ENCODE peak calls at places on chromosomes 1 and 21, in eight cellular contexts. One of them, this sample, is unnamed. For H3K4me1, the result is how much of the 10 kb centered on the place peaks cover.

GRCh38 chr1:110425611-110426152 is 18.2 kb upstream of the LAMTOR5 start:
- DNase-seq in gastrocnemius medialis: peak
- DNase-seq in PC-9: no peak
- DNase-seq in OCI-LY7: no peak
- DNase-seq in cardiac muscle cell: no peak
- DNase-seq in heart right ventricle: peak
- DNase-seq in DND-41: no peak
- DNase-seq in A673: no peak
- DNase-seq in this sample: peak

GRCh38 chr1:63922848-63923247 is 149.0 kb downstream of the ROR1 start:
- DNase-seq in PC-9: no peak
- DNase-seq in heart right ventricle: peak
- DNase-seq in DND-41: no peak
- DNase-seq in A673: no peak
- DNase-seq in OCI-LY7: no peak
- DNase-seq in gastrocnemius medialis: peak
- DNase-seq in cardiac muscle cell: peak
- DNase-seq in this sample: no peak

GRCh38 chr1:33231166-33231565 is 25.1 kb upstream of the ZNF362 start:
- DNase-seq in A673: no peak
- DNase-seq in DND-41: no peak
- DNase-seq in gastrocnemius medialis: no peak
- DNase-seq in PC-9: no peak
- DNase-seq in OCI-LY7: no peak
- DNase-seq in cardiac muscle cell: no peak
- DNase-seq in heart right ventricle: no peak
- DNase-seq in this sample: no peak

GRCh38 chr1:67646145-67647035 is 38.6 kb upstream of the GADD45A start:
- DNase-seq in PC-9: peak
- DNase-seq in A673: peak
- DNase-seq in OCI-LY7: no peak
- DNase-seq in DND-41: no peak
- DNase-seq in gastrocnemius medialis: no peak
- DNase-seq in cardiac muscle cell: peak
- DNase-seq in heart right ventricle: peak
- DNase-seq in this sample: peak

GRCh38 chr1:35561297-35561971 is 3.8 kb downstream of the NCDN start:
- DNase-seq in PC-9: no peak
- DNase-seq in cardiac muscle cell: no peak
- DNase-seq in A673: no peak
- DNase-seq in gastrocnemius medialis: no peak
- DNase-seq in OCI-LY7: no peak
- DNase-seq in DND-41: no peak
- DNase-seq in heart right ventricle: no peak
- DNase-seq in this sample: no peak

GRCh38 chr1:63442141-63442475 is 74.7 kb downstream of the ALG6 start:
- DNase-seq in gastrocnemius medialis: no peak
- DNase-seq in OCI-LY7: no peak
- DNase-seq in cardiac muscle cell: no peak
- DNase-seq in DND-41: no peak
- DNase-seq in A673: peak
- DNase-seq in PC-9: no peak
- DNase-seq in heart right ventricle: no peak
- DNase-seq in this sample: no peak

GRCh38 chr1:12305377-12305776 is 75.5 kb downstream of the VPS13D start:
- DNase-seq in gastrocnemius medialis: no peak
- DNase-seq in heart right ventricle: no peak
- DNase-seq in DND-41: no peak
- DNase-seq in A673: no peak
- DNase-seq in PC-9: no peak
- DNase-seq in cardiac muscle cell: no peak
- DNase-seq in OCI-LY7: no peak
- DNase-seq in this sample: no peak

GRCh38 chr21:35020902-35021301 is 28.2 kb downstream of the RUNX1 start:
- DNase-seq in OCI-LY7: no peak
- DNase-seq in DND-41: no peak
- DNase-seq in heart right ventricle: no peak
- DNase-seq in cardiac muscle cell: no peak
- DNase-seq in PC-9: no peak
- DNase-seq in gastrocnemius medialis: no peak
- DNase-seq in A673: no peak
- DNase-seq in this sample: no peak

GRCh38 chr1:96309783-96310182 is 411.8 kb upstream of the PTBP2 start:
- DNase-seq in OCI-LY7: no peak
- DNase-seq in PC-9: peak
- DNase-seq in cardiac muscle cell: no peak
- DNase-seq in heart right ventricle: no peak
- DNase-seq in gastrocnemius medialis: no peak
- DNase-seq in A673: no peak
- DNase-seq in DND-41: no peak
- DNase-seq in this sample: peak

GRCh38 chr1:228074954-228075730 is 7.4 kb upstream of the ARF1 start:
- DNase-seq in heart right ventricle: no peak
- DNase-seq in DND-41: no peak
- DNase-seq in PC-9: no peak
- DNase-seq in A673: no peak
- DNase-seq in cardiac muscle cell: no peak
- DNase-seq in OCI-LY7: no peak
- DNase-seq in gastrocnemius medialis: no peak
- DNase-seq in this sample: peak

GRCh38 chr1:3399732-3400131 is 54.7 kb upstream of the ARHGEF16 start:
- DNase-seq in A673: no peak
- DNase-seq in heart right ventricle: no peak
- DNase-seq in gastrocnemius medialis: no peak
- DNase-seq in OCI-LY7: no peak
- DNase-seq in DND-41: no peak
- DNase-seq in PC-9: no peak
- DNase-seq in cardiac muscle cell: no peak
- DNase-seq in this sample: peak

GRCh38 chr1:94720091-94720793 is 99.9 kb upstream of the SLC44A3 start:
- DNase-seq in A673: no peak
- DNase-seq in PC-9: no peak
- DNase-seq in gastrocnemius medialis: no peak
- DNase-seq in heart right ventricle: no peak
- DNase-seq in OCI-LY7: no peak
- DNase-seq in DND-41: no peak
- DNase-seq in cardiac muscle cell: no peak
- DNase-seq in this sample: no peak

GRCh38 chr1:30807318-30808066 is 49.9 kb upstream of the LAPTM5 start:
- DNase-seq in DND-41: no peak
- DNase-seq in PC-9: peak
- DNase-seq in cardiac muscle cell: no peak
- DNase-seq in OCI-LY7: no peak
- DNase-seq in A673: peak
- DNase-seq in heart right ventricle: peak
- DNase-seq in gastrocnemius medialis: no peak
- DNase-seq in this sample: no peak

GRCh38 chr1:201501812-201502510 is 5.0 kb downstream of the CSRP1 start:
- DNase-seq in heart right ventricle: no peak
- DNase-seq in cardiac muscle cell: peak
- DNase-seq in gastrocnemius medialis: no peak
- DNase-seq in PC-9: peak
- DNase-seq in A673: no peak
- DNase-seq in DND-41: no peak
- DNase-seq in OCI-LY7: no peak
- DNase-seq in this sample: no peak

GRCh38 chr1:161956097-161956496 is 67.6 kb downstream of the OLFML2B start:
- DNase-seq in gastrocnemius medialis: no peak
- DNase-seq in DND-41: no peak
- DNase-seq in heart right ventricle: peak
- DNase-seq in cardiac muscle cell: no peak
- DNase-seq in PC-9: no peak
- DNase-seq in OCI-LY7: no peak
- DNase-seq in A673: peak
- DNase-seq in this sample: no peak

GRCh38 chr1:211133393-211133840 is 531 bp downstream of the KCNH1 start:
- DNase-seq in heart right ventricle: no peak
- DNase-seq in OCI-LY7: no peak
- DNase-seq in cardiac muscle cell: peak
- DNase-seq in DND-41: no peak
- DNase-seq in PC-9: no peak
- DNase-seq in A673: peak
- DNase-seq in gastrocnemius medialis: no peak
- DNase-seq in this sample: no peak

GRCh38 chr1:18401921-18402320 is 78.8 kb upstream of the KLHDC7A start:
- DNase-seq in DND-41: no peak
- DNase-seq in heart right ventricle: no peak
- DNase-seq in PC-9: no peak
- DNase-seq in A673: no peak
- DNase-seq in gastrocnemius medialis: no peak
- DNase-seq in cardiac muscle cell: no peak
- DNase-seq in OCI-LY7: no peak
- DNase-seq in this sample: no peak

GRCh38 chr1:156923565-156924477 is 3.4 kb downstream of the LRRC71 start:
- DNase-seq in cardiac muscle cell: peak
- DNase-seq in OCI-LY7: no peak
- DNase-seq in A673: no peak
- DNase-seq in gastrocnemius medialis: no peak
- DNase-seq in heart right ventricle: no peak
- DNase-seq in DND-41: no peak
- DNase-seq in PC-9: no peak
- DNase-seq in this sample: no peak

GRCh38 chr1:110176299-110176956 is 26.1 kb downstream of the SLC6A17 start:
- DNase-seq in gastrocnemius medialis: no peak
- DNase-seq in DND-41: peak
- DNase-seq in A673: peak
- DNase-seq in cardiac muscle cell: peak
- DNase-seq in PC-9: peak
- DNase-seq in heart right ventricle: peak
- DNase-seq in OCI-LY7: no peak
- DNase-seq in this sample: no peak

GRCh38 chr1:214632091-214632490 is 29.1 kb downstream of the CENPF start:
- DNase-seq in cardiac muscle cell: no peak
- DNase-seq in gastrocnemius medialis: no peak
- DNase-seq in heart right ventricle: no peak
- DNase-seq in OCI-LY7: no peak
- DNase-seq in DND-41: peak
- DNase-seq in A673: no peak
- DNase-seq in PC-9: no peak
- DNase-seq in this sample: no peak

GRCh38 chr21:39546522-39546921 is 66.2 kb upstream of the B3GALT5 start:
- DNase-seq in gastrocnemius medialis: no peak
- DNase-seq in cardiac muscle cell: no peak
- DNase-seq in DND-41: no peak
- DNase-seq in heart right ventricle: no peak
- DNase-seq in PC-9: no peak
- DNase-seq in A673: no peak
- DNase-seq in OCI-LY7: no peak
- DNase-seq in this sample: no peak

GRCh38 chr1:77282187-77282865 is 507 bp downstream of the AK5 start:
- DNase-seq in gastrocnemius medialis: no peak
- DNase-seq in A673: peak
- DNase-seq in heart right ventricle: no peak
- DNase-seq in DND-41: no peak
- DNase-seq in OCI-LY7: no peak
- DNase-seq in cardiac muscle cell: peak
- DNase-seq in PC-9: peak
- DNase-seq in this sample: no peak

GRCh38 chr1:44775930-44776748 is 799 bp downstream of the RPS8 start:
- DNase-seq in DND-41: peak
- DNase-seq in A673: no peak
- DNase-seq in heart right ventricle: no peak
- DNase-seq in gastrocnemius medialis: no peak
- DNase-seq in PC-9: peak
- DNase-seq in cardiac muscle cell: peak
- DNase-seq in OCI-LY7: peak
- DNase-seq in this sample: peak

DNA sequence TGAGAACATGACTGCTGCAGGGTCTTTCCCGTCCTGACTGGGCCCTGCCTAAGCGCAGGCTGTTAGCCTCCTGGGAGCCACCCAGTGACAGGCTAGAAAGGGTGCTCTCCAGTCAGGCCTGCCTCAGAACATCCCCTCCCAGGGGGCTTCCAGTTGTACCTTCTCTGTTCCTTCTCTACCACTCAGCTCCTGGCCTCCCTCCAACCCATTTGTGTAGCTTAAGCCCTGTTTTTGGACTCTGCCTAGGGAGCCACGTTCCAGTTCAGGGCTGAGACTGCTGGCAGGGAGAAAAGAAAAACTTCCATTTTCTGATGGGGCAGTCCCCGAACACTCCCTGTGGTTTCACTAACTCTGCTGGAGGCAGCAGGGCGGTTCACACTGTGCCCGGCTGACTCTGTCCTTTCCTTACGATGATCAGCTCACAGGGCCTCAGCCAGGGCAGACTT is 15.3 kb upstream of the POU3F1 start:
- DNase-seq in cardiac muscle cell: no peak
- DNase-seq in DND-41: no peak
- DNase-seq in gastrocnemius medialis: no peak
- DNase-seq in A673: peak
- DNase-seq in OCI-LY7: no peak
- DNase-seq in heart right ventricle: no peak
- DNase-seq in PC-9: no peak
- DNase-seq in this sample: no peak
- H3K27ac ChIP-seq in cardiac muscle cell: no peak
- H3K27ac ChIP-seq in DND-41: no peak
- H3K27ac ChIP-seq in gastrocnemius medialis: no peak
- H3K27ac ChIP-seq in A673: peak
- H3K27ac ChIP-seq in OCI-LY7: no peak
- H3K27ac ChIP-seq in heart right ventricle: no peak
- H3K27ac ChIP-seq in PC-9: no peak
- H3K27ac ChIP-seq in this sample: no peak

DNA sequence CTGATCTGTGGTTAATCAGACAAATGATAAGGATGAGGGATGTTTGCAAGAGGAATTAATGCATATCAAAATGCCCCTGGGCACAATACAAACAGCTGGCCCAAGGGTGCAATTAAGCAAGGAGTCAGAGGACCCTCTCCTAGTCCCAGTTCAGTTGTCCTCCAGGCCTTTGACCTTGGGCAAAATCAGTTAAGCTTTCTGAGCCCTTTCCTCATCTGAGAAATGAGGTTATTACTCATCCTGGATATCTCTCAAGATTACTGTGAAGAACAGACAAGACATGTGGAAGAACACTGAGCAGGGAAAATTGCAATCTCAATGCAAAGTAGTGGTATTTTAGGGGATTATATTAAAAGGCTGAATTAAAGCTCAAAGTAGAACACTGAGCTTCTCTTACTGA is 18.3 kb downstream of the KIAA0040 start:
- DNase-seq in DND-41: no peak
- DNase-seq in gastrocnemius medialis: no peak
- DNase-seq in cardiac muscle cell: no peak
- DNase-seq in heart right ventricle: no peak
- DNase-seq in OCI-LY7: no peak
- DNase-seq in PC-9: no peak
- DNase-seq in A673: no peak
- DNase-seq in this sample: no peak
- H3K4me1 ChIP-seq in DND-41: under half
- H3K4me1 ChIP-seq in gastrocnemius medialis: under half
- H3K4me1 ChIP-seq in cardiac muscle cell: under half
- H3K4me1 ChIP-seq in heart right ventricle: under half
- H3K4me1 ChIP-seq in OCI-LY7: under half
- H3K4me1 ChIP-seq in PC-9: under half
- H3K4me1 ChIP-seq in A673: under half
- H3K4me1 ChIP-seq in this sample: under half

GRCh38 chr1:145956361-145956760 is 1.5 kb downstream of the LIX1L start:
- DNase-seq in OCI-LY7: no peak
- DNase-seq in heart right ventricle: no peak
- DNase-seq in PC-9: no peak
- DNase-seq in cardiac muscle cell: no peak
- DNase-seq in A673: no peak
- DNase-seq in gastrocnemius medialis: no peak
- DNase-seq in DND-41: no peak
- DNase-seq in this sample: no peak
- H3K27ac ChIP-seq in OCI-LY7: peak
- H3K27ac ChIP-seq in heart right ventricle: peak
- H3K27ac ChIP-seq in PC-9: no peak
- H3K27ac ChIP-seq in cardiac muscle cell: peak
- H3K27ac ChIP-seq in A673: peak
- H3K27ac ChIP-seq in gastrocnemius medialis: peak
- H3K27ac ChIP-seq in DND-41: peak
- H3K27ac ChIP-seq in this sample: peak

GRCh38 chr1:119715542-119715941 is 3.8 kb downstream of the PHGDH start:
- DNase-seq in PC-9: no peak
- DNase-seq in DND-41: no peak
- DNase-seq in OCI-LY7: no peak
- DNase-seq in heart right ventricle: no peak
- DNase-seq in cardiac muscle cell: peak
- DNase-seq in A673: peak
- DNase-seq in gastrocnemius medialis: no peak
- DNase-seq in this sample: no peak
- H3K4me1 ChIP-seq in PC-9: under half
- H3K4me1 ChIP-seq in DND-41: half or more
- H3K4me1 ChIP-seq in OCI-LY7: under half
- H3K4me1 ChIP-seq in heart right ventricle: under half
- H3K4me1 ChIP-seq in cardiac muscle cell: under half
- H3K4me1 ChIP-seq in A673: half or more
- H3K4me1 ChIP-seq in gastrocnemius medialis: under half
- H3K4me1 ChIP-seq in this sample: half or more